ENCODE peak calls at places on chromosomes 5 and 9, in eight cellular contexts. K, J, R, O, M, T, S and B are unnamed samples.

GRCh38 chr5:140346348-140347221 is at the start of gene HBEGF:
- DNase-seq in K (no peak), T (peak), M (no peak), J (peak), S (peak), O (peak), R (peak), B (peak)

GRCh38 chr5:133863857-133864585 is 104.4 kb downstream of the C5orf15 start:
- DNase-seq in J (no peak), K (no peak), T (no peak), M (no peak), O (no peak), S (no peak), R (no peak), B (no peak)

GRCh38 chr9:131402738-131403492 is 9.0 kb downstream of the PRRC2B start:
- DNase-seq in M (no peak), S (peak), R (peak), J (no peak), K (peak), T (no peak), O (peak), B (no peak)

GRCh38 chr5:71974165-71974564 is 133.1 kb upstream of the MAP1B start:
- DNase-seq in R (peak), O (no peak), K (no peak), J (no peak), T (no peak), M (no peak), S (no peak), B (no peak)

GRCh38 chr9:110626109-110626829 is 42.3 kb upstream of the MUSK start:
- DNase-seq in O (peak), J (peak), K (peak), S (peak), T (no peak), R (peak), M (no peak), B (no peak)

GRCh38 chr9:112864982-112865381 is 25.7 kb downstream of the SLC46A2 start:
- DNase-seq in O (no peak), J (no peak), S (no peak), K (no peak), R (no peak), T (no peak), M (no peak), B (no peak)

GRCh38 chr9:129422843-129423700 is 197.8 kb downstream of the C9orf50 start:
- DNase-seq in K (no peak), R (no peak), T (no peak), S (peak), M (no peak), O (peak), J (no peak), B (no peak)

GRCh38 chr9:224540-225520 is 10.2 kb downstream of the DOCK8 start:
- DNase-seq in K (no peak), R (peak), T (no peak), M (no peak), S (peak), O (no peak), J (no peak), B (no peak)

GRCh38 chr9:125950880-125951471 is 203.8 kb downstream of the PBX3 start:
- DNase-seq in R (no peak), M (no peak), T (no peak), O (no peak), K (no peak), J (no peak), S (no peak), B (no peak)

GRCh38 chr9:105004466-105005090 is 76.6 kb upstream of the ABCA1 start:
- DNase-seq in R (no peak), S (no peak), T (no peak), J (no peak), O (no peak), K (no peak), M (no peak), B (no peak)

GRCh38 chr5:132759114-132760042 is 12.2 kb downstream of the CCNI2 start:
- DNase-seq in K (no peak), R (no peak), J (no peak), M (no peak), O (no peak), T (no peak), S (no peak), B (no peak)

GRCh38 chr9:76624381-76625048 is 139.7 kb upstream of the PCA3 start:
- DNase-seq in J (no peak), T (no peak), O (no peak), R (no peak), S (no peak), M (no peak), K (no peak), B (no peak)

GRCh38 chr9:1005043-1005667 is 28.7 kb downstream of the DMRT3 start:
- DNase-seq in T (no peak), O (peak), M (no peak), J (no peak), K (no peak), S (peak), R (peak), B (peak)

GRCh38 chr5:6729400-6730310 is 16.4 kb downstream of the TENT4A start:
- DNase-seq in K (no peak), M (no peak), S (no peak), T (peak), O (no peak), J (no peak), R (peak), B (no peak)

GRCh38 chr5:83085106-83085505 is 7.8 kb downstream of the XRCC4 start:
- DNase-seq in M (no peak), O (no peak), R (no peak), S (no peak), K (no peak), T (no peak), J (no peak), B (no peak)

GRCh38 chr9:115591584-115591984 is 473.6 kb upstream of the TNC start:
- DNase-seq in K (peak), J (no peak), T (no peak), S (peak), O (peak), M (no peak), R (peak), B (peak)